ENCODE peak calls at places on chromosome 22, in four cellular contexts. D is activated T-cell treated with anti-CD3 and anti-CD28 coated beads for 1 hour, L is astrocyte of the cerebellum, V is PC-9. M is an unnamed sample.

GRCh38 chr22:16955678-16956210 is 52.3 kb downstream of the GAB4 start:
- DNase-seq in D (no peak), L (no peak), V (no peak), M (no peak)

GRCh38 chr22:20586403-20586745 is 79.0 kb downstream of the MED15 start:
- DNase-seq in D (no peak), L (no peak), V (no peak), M (no peak)

GRCh38 chr22:33389927-33390326 is 331.7 kb upstream of the SYN3 start:
- DNase-seq in D (no peak), L (peak), V (no peak), M (no peak)

GRCh38 chr22:43293661-43294392 is 49.3 kb downstream of the SCUBE1 start:
- DNase-seq in D (no peak), L (no peak), V (peak), M (peak)

GRCh38 chr22:35154937-35155387 is 89.0 kb downstream of the ISX start:
- DNase-seq in D (no peak), L (peak), V (peak), M (peak)

GRCh38 chr22:46143491-46144147 is 6.7 kb upstream of the PPARA start:
- DNase-seq in D (no peak), L (no peak), V (no peak), M (no peak)

GRCh38 chr22:20464096-20464614 is 26.5 kb upstream of the SCARF2 start:
- DNase-seq in D (peak), L (no peak), V (no peak), M (no peak)

GRCh38 chr22:36201630-36202312 is at the start of gene APOL4:
- DNase-seq in D (no peak), L (peak), V (no peak), M (no peak)

GRCh38 chr22:24541681-24542515 is 13.0 kb downstream of the GUCD1 start:
- DNase-seq in D (no peak), L (no peak), V (no peak), M (no peak)

GRCh38 chr22:45604239-45604711 is 67.4 kb upstream of the ATXN10 start:
- DNase-seq in D (no peak), L (no peak), V (peak), M (no peak)

GRCh38 chr22:47310601-47311000 is 548.2 kb downstream of the TBC1D22A start:
- DNase-seq in D (no peak), L (no peak), V (peak), M (no peak)

GRCh38 chr22:29523761-29524160 is 29.8 kb downstream of the THOC5 start:
- DNase-seq in D (no peak), L (no peak), V (no peak), M (no peak)

GRCh38 chr22:43796567-43796966 is 15.5 kb downstream of the EFCAB6 start:
- DNase-seq in D (no peak), L (no peak), V (no peak), M (no peak)

GRCh38 chr22:30646518-30647160 is 11.1 kb downstream of the SLC35E4 start:
- DNase-seq in D (no peak), L (no peak), V (peak), M (no peak)